ENCODE peak calls at places on chromosomes 12 and 14, in four cellular contexts. B is WTC11, N is A549, M is K562. F is an unnamed sample.

GRCh38 chr14:104882325-104882973 is 17.4 kb downstream of the CEP170B start:
- DNase-seq in B (peak), N (peak), M (peak), F (no peak)

GRCh38 chr12:62737201-62737600 is 197.7 kb downstream of the PPM1H start:
- DNase-seq in B (no peak), N (no peak), M (no peak), F (no peak)

GRCh38 chr12:111406474-111407370 is 999 bp downstream of the SH2B3 start:
- DNase-seq in B (no peak), N (no peak), M (no peak), F (no peak)

GRCh38 chr12:111868676-111869588 is 26.9 kb downstream of the MAPKAPK5 start:
- DNase-seq in B (peak), N (no peak), M (no peak), F (no peak)

GRCh38 chr12:5177096-5177495 is 133.4 kb downstream of the KCNA5 start:
- DNase-seq in B (no peak), N (no peak), M (no peak), F (no peak)

GRCh38 chr12:89351489-89352241 is 636 bp downstream of the DUSP6 start:
- DNase-seq in B (peak), N (peak), M (no peak), F (no peak)

GRCh38 chr14:102993523-102993922 is 63.8 kb downstream of the CDC42BPB start:
- DNase-seq in B (no peak), N (peak), M (no peak), F (peak)

GRCh38 chr12:126860210-126860609 is 1406.8 kb upstream of the TMEM132C start:
- DNase-seq in B (no peak), N (no peak), M (no peak), F (no peak)

GRCh38 chr12:12403264-12404248 is 46.7 kb downstream of the BORCS5 start:
- DNase-seq in B (no peak), N (peak), M (no peak), F (peak)

GRCh38 chr14:85402546-85403162 is 127.3 kb upstream of the FLRT2 start:
- DNase-seq in B (no peak), N (no peak), M (no peak), F (no peak)

GRCh38 chr12:59916988-59917387 is 321.2 kb downstream of the SLC16A7 start:
- DNase-seq in B (no peak), N (no peak), M (no peak), F (no peak)

GRCh38 chr12:17992002-17992656 is 97.9 kb downstream of the RERGL start:
- DNase-seq in B (peak), N (peak), M (peak), F (peak)

DNA sequence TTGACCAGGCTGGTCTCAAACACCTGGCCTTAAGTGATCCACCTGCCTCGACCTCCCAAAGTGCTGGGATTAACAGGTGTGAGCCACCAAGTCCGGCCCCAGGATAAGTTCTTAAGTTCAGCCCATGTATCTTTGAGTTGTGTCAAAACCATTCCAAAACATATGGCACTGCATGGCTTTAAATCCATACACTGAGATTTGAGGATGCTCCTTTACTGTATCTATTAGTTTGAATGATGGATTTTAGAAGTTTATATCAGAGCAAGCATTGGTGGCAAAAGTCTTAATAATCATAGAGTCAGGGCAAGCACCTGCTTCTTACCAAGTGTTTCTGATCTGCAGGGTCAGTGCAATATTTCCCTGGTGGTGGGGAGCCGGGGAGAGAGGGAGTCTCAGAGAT is 6.1 kb downstream of the KRT6B start:
- DNase-seq in B (no peak), N (no peak), M (no peak), F (no peak)
- TF ChIP-seq HMGXB4 in B (no peak), N (no peak), M (no peak), F (no peak)

GRCh38 chr14:22482085-22482694 is 106.8 kb downstream of the DAD1 start:
- DNase-seq in B (no peak), N (no peak), M (no peak), F (no peak)
- TF ChIP-seq HMGXB4 in B (no peak), N (no peak), M (no peak), F (no peak)

DNA sequence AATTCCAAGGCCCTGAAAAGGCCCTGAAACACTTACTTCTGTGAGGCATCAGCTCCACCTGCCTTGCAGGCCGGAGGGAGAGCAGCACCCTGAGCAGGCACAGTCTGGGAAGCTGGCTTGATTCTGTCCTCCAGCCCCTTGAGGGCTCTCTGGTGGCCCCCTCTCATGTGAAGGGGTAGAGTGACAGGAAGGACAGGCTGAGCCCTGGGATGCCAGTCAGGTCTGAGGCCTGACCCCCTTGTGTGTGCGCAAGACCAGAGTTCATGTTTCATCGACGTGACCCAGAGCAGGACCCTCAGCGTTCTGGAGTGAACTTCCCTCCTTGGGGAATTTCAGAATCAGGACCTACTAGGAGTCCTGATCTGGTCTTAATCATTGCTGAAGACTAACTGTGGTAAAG is 1.3 kb downstream of the RNASE8 start:
- DNase-seq in B (no peak), N (no peak), M (no peak), F (no peak)
- TF ChIP-seq HMGXB4 in B (no peak), N (no peak), M (no peak), F (no peak)

DNA sequence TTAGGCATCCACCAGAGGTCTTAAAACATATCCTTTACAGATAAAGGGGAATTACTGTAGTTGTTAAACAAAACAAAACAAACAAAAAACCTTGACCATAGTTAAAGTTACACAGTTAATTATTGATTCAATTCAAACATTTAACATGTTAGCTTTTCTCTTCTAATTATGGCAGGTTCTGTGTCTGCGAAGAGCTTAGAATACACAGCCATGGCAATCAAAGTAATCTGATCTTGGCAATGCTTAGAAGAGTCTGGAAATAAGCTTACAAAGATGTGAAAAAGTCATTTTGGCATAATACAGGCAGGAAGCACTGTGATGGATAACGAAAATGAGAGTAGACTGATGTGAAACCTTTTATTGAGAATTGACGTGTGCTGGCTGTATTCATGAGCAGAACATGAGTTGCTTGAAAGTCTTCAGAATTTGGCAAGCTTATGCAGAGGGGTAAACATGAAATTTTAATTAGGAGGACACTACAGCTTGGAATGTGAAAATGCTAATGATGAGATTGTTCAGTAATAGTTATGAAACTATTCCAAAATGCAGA is 629.7 kb downstream of the FSCB start:
- DNase-seq in B (no peak), N (no peak), M (no peak), F (no peak)
- TF ChIP-seq HMGXB4 in B (no peak), N (no peak), M (no peak), F (no peak)

GRCh38 chr14:92351750-92352149 is 28.8 kb downstream of the SLC24A4 start:
- DNase-seq in B (no peak), N (no peak), M (no peak), F (no peak)

GRCh38 chr14:92352158-92352985 is 29.4 kb downstream of the SLC24A4 start:
- DNase-seq in B (peak), N (peak), M (peak), F (peak)

GRCh38 chr14:92353447-92353846 is 30.5 kb downstream of the SLC24A4 start:
- DNase-seq in B (no peak), N (no peak), M (no peak), F (no peak)

DNA sequence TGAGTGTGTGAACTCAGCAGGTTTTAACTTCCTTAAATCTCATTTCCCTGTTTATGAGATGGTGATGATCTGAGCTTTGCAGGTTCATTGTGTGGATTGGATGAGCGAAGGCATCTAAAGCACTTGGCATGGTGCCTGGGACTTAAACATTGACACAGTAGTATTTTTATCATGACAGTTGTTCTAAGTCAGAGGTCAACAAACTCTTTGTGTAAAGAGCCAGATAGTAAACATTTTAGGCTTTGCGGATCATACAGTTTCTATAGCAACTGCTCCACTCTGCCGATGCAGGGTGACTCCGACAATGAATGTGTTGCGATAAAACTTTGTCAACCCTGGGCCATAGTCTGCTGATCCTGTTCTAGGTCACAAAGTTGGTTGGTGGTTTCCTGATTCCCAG is 25.2 kb downstream of the SLC24A4 start:
- DNase-seq in B (no peak), N (peak), M (no peak), F (peak)
- TF ChIP-seq HMGXB4 in B (no peak), N (no peak), M (no peak), F (no peak)

DNA sequence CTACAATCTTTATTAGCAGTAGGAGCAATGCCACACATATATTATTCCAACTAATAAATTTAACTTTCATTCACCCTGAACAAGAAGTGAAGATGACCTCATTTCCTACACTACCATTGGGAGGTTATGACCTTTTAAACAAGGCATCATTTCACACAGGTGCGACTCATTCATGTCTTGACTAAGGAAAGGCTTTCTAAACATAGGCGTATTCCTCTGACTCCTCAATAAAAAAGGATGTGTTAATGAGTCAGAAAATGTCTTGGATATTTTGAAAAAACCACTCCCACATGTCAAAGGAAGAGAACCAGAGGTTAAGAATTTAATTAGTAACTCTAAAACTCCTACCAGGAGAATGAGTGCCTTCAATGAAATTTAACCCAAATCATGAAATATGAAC is 115.2 kb downstream of the PRICKLE1 start:
- DNase-seq in B (no peak), N (peak), M (no peak), F (no peak)
- TF ChIP-seq HMGXB4 in B (no peak), N (no peak), M (no peak), F (no peak)

DNA sequence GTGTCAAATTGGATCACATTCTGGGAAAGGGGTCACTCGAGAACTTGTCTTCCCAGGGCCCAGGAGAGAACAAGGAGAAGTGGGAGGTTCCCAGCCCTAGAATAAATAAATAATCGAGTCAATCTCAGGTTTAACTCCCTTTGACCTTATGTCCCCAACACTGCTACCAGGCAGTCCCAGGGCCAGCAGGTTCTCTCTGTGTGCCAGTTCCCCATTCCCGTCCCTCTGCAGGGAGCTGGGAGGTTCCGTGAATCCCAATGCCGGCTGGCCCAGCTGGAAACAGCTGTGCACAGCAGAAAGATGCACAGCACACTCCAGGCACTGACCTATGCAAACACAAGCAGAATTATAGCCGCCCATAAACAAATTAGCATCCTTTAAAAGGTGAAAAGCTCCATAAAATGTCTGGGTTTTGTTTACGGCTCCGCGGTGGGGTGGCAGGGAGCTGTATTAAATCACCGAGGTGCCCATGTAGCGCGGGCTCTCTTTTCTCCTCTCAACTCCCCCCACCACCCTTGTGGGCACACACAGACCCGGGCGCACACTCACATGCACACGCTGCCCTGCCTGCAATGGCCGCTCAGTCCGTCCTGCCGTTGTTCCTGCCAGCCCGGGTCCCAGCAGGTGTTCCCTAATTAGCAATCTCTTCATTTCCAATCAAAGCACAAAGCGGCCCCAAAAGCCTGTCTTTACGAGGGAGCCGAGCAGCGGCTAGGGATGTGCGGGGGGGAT is 46.6 kb upstream of the ESRRB start:
- DNase-seq in B (peak), N (no peak), M (no peak), F (no peak)
- TF ChIP-seq HMGXB4 in B (no peak), N (no peak), M (no peak), F (no peak)